ENCODE peak calls at places on chromosomes 12 and 14, in seven cellular contexts. Y, W, U, S, M, O and D are unnamed samples.

GRCh38 chr14:23487216-23487615 is 17.7 kb downstream of the NGDN start:
- DNase-seq in U (no peak), Y (no peak), M (no peak), W (no peak), S (no peak), O (no peak), D (no peak)

GRCh38 chr12:12606793-12607589 is 4.7 kb upstream of the CREBL2 start:
- DNase-seq in U (peak; percentile 91), O (no peak), Y (no peak), M (no peak), W (no peak), S (peak; percentile 77), D (peak; percentile 83)

GRCh38 chr12:3442397-3442796 is 48.6 kb upstream of the PRMT8 start:
- DNase-seq in S (no peak), Y (no peak), O (no peak), U (no peak), M (no peak), W (no peak), D (no peak)

GRCh38 chr14:101875726-101876268 is 88.6 kb upstream of the DYNC1H1 start:
- DNase-seq in S (no peak), M (no peak), Y (no peak), O (no peak), U (peak; percentile 34), W (no peak), D (peak; percentile 22)

GRCh38 chr14:72547999-72548398 is 345.9 kb downstream of the DPF3 start:
- DNase-seq in W (no peak), M (no peak), U (no peak), S (no peak), Y (no peak), O (no peak), D (no peak)

GRCh38 chr14:89797148-89797547 is 157.4 kb downstream of the EFCAB11 start:
- DNase-seq in O (no peak), W (no peak), U (no peak), M (no peak), Y (no peak), S (no peak), D (no peak)

GRCh38 chr12:4164591-4165558 is 108.7 kb upstream of the CCND2 start:
- DNase-seq in W (peak; percentile 34), M (peak; percentile 53), S (no peak), U (peak; percentile 73), O (no peak), Y (peak; percentile 78), D (peak; percentile 74)

GRCh38 chr12:21483531-21483930 is 17.9 kb downstream of the RECQL start:
- DNase-seq in S (no peak), U (no peak), M (no peak), W (no peak), O (no peak), Y (no peak), D (no peak)

GRCh38 chr12:93219947-93220346 is 157.8 kb upstream of the NUDT4 start:
- DNase-seq in Y (no peak), O (no peak), S (no peak), W (no peak), M (no peak), U (no peak), D (no peak)

GRCh38 chr12:109650808-109651207 is 62.8 kb upstream of the FAM222A start:
- DNase-seq in W (no peak), U (no peak), Y (no peak), M (no peak), S (no peak), O (no peak), D (no peak)

GRCh38 chr12:68224613-68225285 is 861 bp downstream of the IL26 start:
- DNase-seq in O (no peak), Y (no peak), W (peak; percentile 72), S (peak; percentile 87), M (no peak), U (peak; percentile 84), D (peak; percentile 84)

GRCh38 chr14:66918527-66918926 is 270.7 kb upstream of the GARIN2 start:
- DNase-seq in S (no peak), O (no peak), U (no peak), Y (no peak), M (no peak), W (no peak), D (no peak)

GRCh38 chr14:96681826-96682225 is 115.4 kb upstream of the VRK1 start:
- DNase-seq in M (no peak), O (no peak), Y (no peak), W (no peak), S (no peak), U (peak; percentile 4), D (peak; percentile 2)

GRCh38 chr12:29234552-29234951 is 85.5 kb downstream of the FAR2 start:
- DNase-seq in U (no peak), O (no peak), Y (no peak), M (no peak), S (no peak), W (no peak), D (no peak)

GRCh38 chr12:123232472-123232806 is 502 bp downstream of the MPHOSPH9 start:
- DNase-seq in U (no peak), W (no peak), S (no peak), O (no peak), Y (no peak), M (no peak), D (no peak)

GRCh38 chr12:47077206-47078085 is 2.0 kb upstream of the PCED1B start:
- DNase-seq in Y (no peak), W (no peak), O (no peak), M (no peak), U (no peak), S (no peak), D (no peak)
- H3K4me3 ChIP-seq in Y (no peak overlapping the region), W (peak overlapping the region; percentile 85), O (no peak overlapping the region), M (peak overlapping the region; percentile 77), U (no peak overlapping the region), S (peak overlapping the region; percentile 96), D (peak overlapping the region; percentile 69)

GRCh38 chr14:68897559-68898160 is 81.4 kb downstream of the ACTN1 start:
- DNase-seq in W (no peak), U (no peak), Y (no peak), S (no peak), O (no peak), M (no peak), D (no peak)

GRCh38 chr14:68894123-68894522 is 85.0 kb downstream of the ACTN1 start:
- DNase-seq in M (no peak), W (no peak), S (no peak), U (peak; percentile 51), Y (no peak), O (no peak), D (no peak)

GRCh38 chr14:68894802-68895201 is 84.3 kb downstream of the ACTN1 start:
- DNase-seq in S (no peak), Y (no peak), M (no peak), O (no peak), W (no peak), U (peak; percentile 64), D (no peak)

GRCh38 chr14:68895304-68895703 is 83.8 kb downstream of the ACTN1 start:
- DNase-seq in U (no peak), M (no peak), O (no peak), W (no peak), S (no peak), Y (no peak), D (no peak)

GRCh38 chr14:68896132-68896531 is 83.0 kb downstream of the ACTN1 start:
- DNase-seq in M (no peak), Y (no peak), U (peak; percentile 31), O (no peak), W (no peak), S (no peak), D (no peak)
- TF ChIP-seq CTCF in M (no peak), Y (peak; percentile 54), U (peak; percentile 65), O (no peak), W (peak; percentile 48), S (no peak), D (peak; percentile 51)

DNA sequence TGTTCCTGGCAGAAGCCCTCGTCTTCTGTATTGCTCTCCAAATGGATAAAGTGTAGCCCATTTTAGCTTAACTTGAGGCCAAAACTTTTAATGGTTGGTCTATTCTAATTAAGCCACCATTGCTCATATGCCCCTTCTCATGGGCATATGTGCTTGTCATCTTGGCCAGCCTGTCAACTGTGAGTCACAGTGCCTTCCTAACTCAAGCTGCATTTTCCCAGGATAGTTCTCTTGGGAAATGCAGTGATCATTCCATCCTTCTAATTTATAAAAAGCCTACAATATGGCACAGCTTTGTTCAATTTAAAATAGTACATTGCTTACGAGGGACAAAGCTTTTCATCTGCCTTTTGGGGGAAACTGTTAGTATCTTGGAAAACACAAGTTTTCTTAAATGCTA is 6.6 kb downstream of the PTHLH start:
- DNase-seq in U (no peak), Y (no peak), S (no peak), O (no peak), W (no peak), M (no peak), D (peak; percentile 29)
- H3K4me3 ChIP-seq in U (no peak overlapping the region), Y (no peak overlapping the region), S (no peak overlapping the region), O (no peak overlapping the region), W (no peak overlapping the region), M (no peak overlapping the region), D (no peak overlapping the region)

GRCh38 chr14:104757238-104757585 is 4.3 kb downstream of the SIVA1 start:
- DNase-seq in O (peak; percentile 20), S (no peak), U (no peak), M (no peak), Y (no peak), W (no peak), D (no peak)
- TF ChIP-seq CTCF in O (no peak), S (no peak), U (no peak), M (no peak), Y (no peak), W (no peak), D (no peak)

GRCh38 chr12:34022079-34022830 is at the start of gene ALG10:
- DNase-seq in W (peak; percentile 86), S (peak; percentile 93), U (peak; percentile 98), O (peak; percentile 94), M (peak; percentile 97), Y (peak; percentile 91), D (peak; percentile 98)
- H3K4me3 ChIP-seq in W (peak within 1 kb of the TSS; percentile 78), S (peak within 1 kb of the TSS; percentile 76), U (peak within 1 kb of the TSS; percentile 82), O (peak within 1 kb of the TSS; percentile 65), M (peak within 1 kb of the TSS; percentile 68), Y (peak within 1 kb of the TSS; percentile 90), D (peak within 1 kb of the TSS; percentile 64)

GRCh38 chr14:106083082-106083481 is 556.7 kb downstream of the TMEM121 start:
- DNase-seq in U (no peak), S (no peak), Y (no peak), W (no peak), M (no peak), O (no peak), D (no peak)

GRCh38 chr14:106080922-106081321 is 554.5 kb downstream of the TMEM121 start:
- DNase-seq in O (no peak), W (no peak), S (no peak), U (no peak), M (no peak), Y (no peak), D (no peak)
- TF ChIP-seq CTCF in O (no peak), W (no peak), S (peak; percentile 43), U (no peak), M (no peak), Y (no peak), D (no peak)